ENCODE peak calls at places on chromosomes 7 and 10, in four cellular contexts. One of them, this sample, is unnamed.

GRCh38 chr10:73117976-73118743 is 7.9 kb downstream of the NUDT13 start:
- DNase-seq in endothelial cell: no peak
- DNase-seq in kidney tubule cell: peak
- DNase-seq in T-helper 9 cell: no peak
- DNase-seq in this sample: no peak

GRCh38 chr10:103845983-103846382 is 9.4 kb downstream of the SH3PXD2A start:
- DNase-seq in endothelial cell: peak
- DNase-seq in kidney tubule cell: no peak
- DNase-seq in T-helper 9 cell: peak
- DNase-seq in this sample: peak

GRCh38 chr10:111093741-111094380 is 17.0 kb downstream of the ADRA2A start:
- DNase-seq in kidney tubule cell: peak
- DNase-seq in endothelial cell: no peak
- DNase-seq in T-helper 9 cell: no peak
- DNase-seq in this sample: no peak

GRCh38 chr10:34575882-34576281 is 239.2 kb downstream of the PARD3 start:
- DNase-seq in endothelial cell: no peak
- DNase-seq in kidney tubule cell: peak
- DNase-seq in T-helper 9 cell: no peak
- DNase-seq in this sample: no peak

GRCh38 chr10:3668276-3668960 is 116.6 kb downstream of the KLF6 start:
- DNase-seq in T-helper 9 cell: peak
- DNase-seq in endothelial cell: peak
- DNase-seq in kidney tubule cell: peak
- DNase-seq in this sample: peak

GRCh38 chr7:90064370-90064769 is 89.9 kb upstream of the STEAP1 start:
- DNase-seq in T-helper 9 cell: no peak
- DNase-seq in endothelial cell: no peak
- DNase-seq in kidney tubule cell: no peak
- DNase-seq in this sample: no peak

GRCh38 chr7:40077849-40078248 is 56.6 kb downstream of the MPLKIP start:
- DNase-seq in kidney tubule cell: no peak
- DNase-seq in T-helper 9 cell: no peak
- DNase-seq in endothelial cell: no peak
- DNase-seq in this sample: peak

GRCh38 chr7:69932034-69932628 is 333.9 kb downstream of the AUTS2 start:
- DNase-seq in T-helper 9 cell: no peak
- DNase-seq in endothelial cell: peak
- DNase-seq in kidney tubule cell: peak
- DNase-seq in this sample: peak

GRCh38 chr10:123682477-123682876 is 16.3 kb downstream of the GPR26 start:
- DNase-seq in T-helper 9 cell: no peak
- DNase-seq in endothelial cell: no peak
- DNase-seq in kidney tubule cell: no peak
- DNase-seq in this sample: no peak

GRCh38 chr7:80876894-80877414 is 41.9 kb downstream of the SEMA3C start:
- DNase-seq in T-helper 9 cell: no peak
- DNase-seq in kidney tubule cell: no peak
- DNase-seq in endothelial cell: no peak
- DNase-seq in this sample: no peak

GRCh38 chr7:26440993-26441636 is 149.5 kb downstream of the SNX10 start:
- DNase-seq in endothelial cell: peak
- DNase-seq in kidney tubule cell: no peak
- DNase-seq in T-helper 9 cell: no peak
- DNase-seq in this sample: no peak

GRCh38 chr7:114415054-114415997 is 711 bp downstream of the FOXP2 start:
- DNase-seq in T-helper 9 cell: no peak
- DNase-seq in kidney tubule cell: no peak
- DNase-seq in endothelial cell: no peak
- DNase-seq in this sample: no peak